ENCODE peak calls at places on chromosome 18, in seven cellular contexts. U, E, G, F, N, Q and V are unnamed samples.
A peak's percentile ranks its signal among the peaks of the same experiment; 100 is the strongest.

GRCh38 chr18:2207294-2207693 is 364.0 kb downstream of the METTL4 start:
- DNase-seq in U (no peak), E (no peak), G (no peak), F (no peak), N (no peak), Q (no peak), V (no peak)

GRCh38 chr18:59060540-59060939 is 79.1 kb upstream of the SEC11C start:
- DNase-seq in U (no peak), E (no peak), G (no peak), F (no peak), N (no peak), Q (no peak), V (no peak)

GRCh38 chr18:13434854-13435253 is 216.3 kb downstream of the LDLRAD4 start:
- DNase-seq in U (no peak), E (no peak), G (no peak), F (no peak), N (no peak), Q (no peak), V (no peak)

GRCh38 chr18:62445386-62445917 is 77.4 kb upstream of the ZCCHC2 start:
- DNase-seq in U (no peak), E (no peak), G (no peak), F (no peak), N (no peak), Q (no peak), V (no peak)

GRCh38 chr18:3177902-3178687 is 41.7 kb downstream of the MYOM1 start:
- DNase-seq in U (peak; percentile 52), E (peak; percentile 38), G (peak; percentile 83), F (no peak), N (peak; percentile 19), Q (peak; percentile 71), V (peak; percentile 80)

GRCh38 chr18:13831864-13832508 is 8.0 kb downstream of the MC5R start:
- DNase-seq in U (no peak), E (no peak), G (no peak), F (no peak), N (no peak), Q (no peak), V (no peak)

GRCh38 chr18:69400253-69400975 is at the start of gene DOK6:
- DNase-seq in U (peak; percentile 60), E (peak; percentile 66), G (peak; percentile 79), F (peak; percentile 22), N (peak; percentile 69), Q (peak; percentile 84), V (peak; percentile 89)

GRCh38 chr18:22523481-22523880 is 105.8 kb upstream of the CTAGE1 start:
- DNase-seq in U (no peak), E (no peak), G (no peak), F (no peak), N (no peak), Q (no peak), V (no peak)

GRCh38 chr18:8661754-8662573 is 43.4 kb upstream of the MTCL1 start:
- DNase-seq in U (no peak), E (no peak), G (no peak), F (no peak), N (peak; percentile 28), Q (no peak), V (no peak)

GRCh38 chr18:28177828-28178635 is 1.1 kb upstream of the CDH2 start:
- DNase-seq in U (peak; percentile 66), E (peak; percentile 71), G (no peak), F (peak; percentile 19), N (peak; percentile 36), Q (peak; percentile 83), V (peak; percentile 68)

GRCh38 chr18:54750350-54750749 is 77.9 kb upstream of the RAB27B start:
- DNase-seq in U (no peak), E (no peak), G (no peak), F (no peak), N (no peak), Q (no peak), V (no peak)

GRCh38 chr18:43129946-43130523 is 14.6 kb upstream of the RIT2 start:
- DNase-seq in U (no peak), E (no peak), G (no peak), F (no peak), N (no peak), Q (no peak), V (no peak)

GRCh38 chr18:75926811-75927210 is 499.3 kb upstream of the SMIM21 start:
- DNase-seq in U (no peak), E (no peak), G (no peak), F (no peak), N (no peak), Q (no peak), V (no peak)

GRCh38 chr18:12299862-12300261 is 8.2 kb upstream of the TUBB6 start:
- DNase-seq in U (no peak), E (no peak), G (peak; percentile 16), F (no peak), N (no peak), Q (no peak), V (no peak)

GRCh38 chr18:33584845-33585775 is 7.1 kb downstream of the ASXL3 start:
- DNase-seq in U (peak; percentile 19), E (no peak), G (no peak), F (no peak), N (no peak), Q (no peak), V (peak; percentile 18)

GRCh38 chr18:25962176-25962575 is 128.2 kb downstream of the SS18 start:
- DNase-seq in U (no peak), E (no peak), G (no peak), F (no peak), N (no peak), Q (no peak), V (no peak)

GRCh38 chr18:25957017-25957416 is 133.4 kb downstream of the SS18 start:
- DNase-seq in U (no peak), E (no peak), G (no peak), F (no peak), N (no peak), Q (no peak), V (no peak)

DNA sequence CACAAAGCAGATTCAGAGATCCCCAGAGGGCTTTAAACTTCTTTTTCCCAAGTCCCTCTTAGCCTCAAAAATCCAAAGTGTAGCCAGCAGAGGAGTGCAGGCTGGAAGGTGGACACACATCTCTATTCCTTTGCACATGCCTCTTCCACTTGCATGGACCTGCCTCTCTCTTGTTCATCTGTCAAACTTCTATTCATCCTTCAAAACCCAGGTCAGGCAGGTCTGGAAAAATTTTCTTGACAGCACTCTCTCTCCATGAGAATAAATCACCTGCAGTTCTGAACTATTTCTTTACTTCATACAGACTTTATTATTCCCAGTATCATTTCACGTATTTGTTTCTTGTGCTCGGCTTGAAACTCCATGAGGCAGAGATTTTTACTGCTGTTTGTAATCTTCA is 127.5 kb downstream of the SS18 start:
- DNase-seq in U (no peak), E (no peak), G (no peak), F (no peak), N (no peak), Q (no peak), V (no peak)
- H3K4me1 ChIP-seq in U (no peaks in the 10 kb centered on the region), E (no peaks in the 10 kb centered on the region), G (no peaks in the 10 kb centered on the region), F (no peaks in the 10 kb centered on the region), N (no peaks in the 10 kb centered on the region), Q (no peaks in the 10 kb centered on the region), V (no peaks in the 10 kb centered on the region)

GRCh38 chr18:35371412-35372195 is 5.5 kb downstream of the ZNF396 start:
- DNase-seq in U (no peak), E (no peak), G (no peak), F (no peak), N (peak; percentile 79), Q (no peak), V (no peak)

GRCh38 chr18:35378206-35378795 is 1.2 kb upstream of the ZNF396 start:
- DNase-seq in U (no peak), E (no peak), G (no peak), F (no peak), N (peak; percentile 12), Q (no peak), V (no peak)

GRCh38 chr18:35379421-35379820 is 2.3 kb upstream of the ZNF396 start:
- DNase-seq in U (no peak), E (no peak), G (no peak), F (no peak), N (no peak), Q (no peak), V (no peak)

GRCh38 chr18:35376742-35377695 is at the start of gene ZNF396:
- DNase-seq in U (peak; percentile 84), E (peak; percentile 85), G (peak; percentile 94), F (peak; percentile 87), N (peak; percentile 27), Q (peak; percentile 97), V (peak; percentile 94)

DNA sequence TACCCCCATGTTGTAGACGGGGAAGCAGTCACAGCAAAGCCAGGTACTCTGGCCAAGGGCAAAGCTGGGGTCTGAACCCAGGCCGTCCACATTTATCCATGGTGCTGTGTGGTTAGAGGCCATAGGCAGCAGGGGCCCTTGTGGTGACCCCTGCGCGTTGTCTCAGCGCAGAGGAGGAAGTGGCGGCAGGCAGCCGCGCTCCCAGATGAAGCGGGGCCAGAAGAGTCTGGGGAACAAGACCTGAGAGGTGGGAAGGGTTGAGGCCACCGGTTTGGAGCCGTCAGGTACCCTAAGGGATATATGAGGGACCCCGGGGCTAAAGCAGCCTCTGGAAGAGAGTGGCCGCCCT is 770 bp downstream of the ZNF396 start:
- DNase-seq in U (peak; percentile 13), E (peak; percentile 22), G (no peak), F (peak; percentile 28), N (no peak), Q (peak; percentile 78), V (peak; percentile 73)
- H3K27me3 ChIP-seq in U (no peaks in the 10 kb centered on the region), E (peaks cover 8% of the 10 kb centered on the region), G (no peaks in the 10 kb centered on the region), F (no peaks in the 10 kb centered on the region), N (peaks cover 5% of the 10 kb centered on the region), Q (no peaks in the 10 kb centered on the region), V (no peaks in the 10 kb centered on the region)

DNA sequence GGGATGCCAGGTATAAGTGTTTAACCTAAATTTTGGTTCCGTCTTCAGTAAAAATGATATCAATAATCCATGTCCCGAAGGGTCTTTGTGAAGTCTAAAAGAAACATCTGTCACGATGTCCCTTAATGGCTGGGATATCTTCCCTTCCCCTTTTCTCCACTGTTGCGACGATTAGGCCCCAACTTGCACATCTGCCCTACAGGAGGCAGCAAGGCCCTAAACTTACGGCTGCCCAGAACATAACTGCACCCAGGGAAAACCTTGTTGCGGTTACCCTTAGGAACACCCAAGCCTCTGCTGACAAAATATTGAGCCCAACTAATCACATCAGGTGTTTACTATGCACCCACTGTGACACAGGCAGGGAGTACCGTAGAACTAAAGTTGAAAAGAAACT is 1.2 kb upstream of the SMAD2 start:
- DNase-seq in U (peak; percentile 14), E (no peak), G (no peak), F (no peak), N (no peak), Q (no peak), V (no peak)
- H3K4me1 ChIP-seq in U (no peaks in the 10 kb centered on the region), E (peaks cover 46% of the 10 kb centered on the region), G (peaks cover 37% of the 10 kb centered on the region), F (peaks cover 37% of the 10 kb centered on the region), N (no peaks in the 10 kb centered on the region), Q (no peaks in the 10 kb centered on the region), V (no peaks in the 10 kb centered on the region)

GRCh38 chr18:79798346-79798998 is 734 bp downstream of the KCNG2 start:
- DNase-seq in U (no peak), E (no peak), G (no peak), F (no peak), N (no peak), Q (peak; percentile 78), V (no peak)

GRCh38 chr18:79801217-79801616 is 3.5 kb downstream of the KCNG2 start:
- DNase-seq in U (no peak), E (no peak), G (no peak), F (no peak), N (no peak), Q (peak; percentile 43), V (no peak)

GRCh38 chr18:79800353-79801180 is 2.8 kb downstream of the KCNG2 start:
- DNase-seq in U (no peak), E (no peak), G (no peak), F (no peak), N (no peak), Q (peak; percentile 68), V (no peak)

GRCh38 chr18:79798999-79799370 is 1.2 kb downstream of the KCNG2 start:
- DNase-seq in U (no peak), E (no peak), G (no peak), F (no peak), N (no peak), Q (peak; percentile 52), V (no peak)

GRCh38 chr18:79799619-79800352 is 2.0 kb downstream of the KCNG2 start:
- DNase-seq in U (no peak), E (no peak), G (no peak), F (no peak), N (no peak), Q (peak; percentile 75), V (no peak)
- H3K27me3 ChIP-seq in U (peaks cover 52% of the 10 kb centered on the region), E (peaks cover 87% of the 10 kb centered on the region), G (peaks cover 50% of the 10 kb centered on the region), F (peaks cover 19% of the 10 kb centered on the region), N (peaks cover 30% of the 10 kb centered on the region), Q (peaks cover 3% of the 10 kb centered on the region), V (no peaks in the 10 kb centered on the region)